ENCODE peak calls at places on chromosomes 3 and 15, in nine cellular contexts. G is fibroblast of pulmonary artery, I is OCI-LY7, B is heart right ventricle, X is body of pancreas, Q is GM23338, V is AG09319, P is neural crest cell, E is WTC11. R is an unnamed sample.

GRCh38 chr3:146209371-146209770 is 41.5 kb downstream of the PLSCR4 start:
- DNase-seq in G (no peak), I (no peak), B (no peak), X (no peak), Q (no peak), V (no peak), P (no peak), E (no peak), R (no peak)

GRCh38 chr3:178588593-178588992 is 52.4 kb downstream of the KCNMB2 start:
- DNase-seq in G (no peak), I (no peak), B (no peak), X (no peak), Q (no peak), V (no peak), P (no peak), E (no peak), R (no peak)

GRCh38 chr15:72117448-72117697 is 577 bp downstream of the MYO9A start:
- DNase-seq in G (peak), I (peak), B (peak), X (peak), Q (peak), V (peak), P (no peak), E (peak), R (peak)

GRCh38 chr15:77019476-77020331 is 24.8 kb downstream of the PSTPIP1 start:
- DNase-seq in G (peak), I (no peak), B (no peak), X (no peak), Q (no peak), V (no peak), P (no peak), E (no peak), R (no peak)

GRCh38 chr3:184884359-184885017 is 72.5 kb downstream of the VPS8 start:
- DNase-seq in G (no peak), I (peak), B (no peak), X (no peak), Q (no peak), V (no peak), P (no peak), E (no peak), R (no peak)

GRCh38 chr15:61237400-61237799 is 8.3 kb upstream of the RORA start:
- DNase-seq in G (no peak), I (no peak), B (no peak), X (no peak), Q (no peak), V (no peak), P (no peak), E (no peak), R (no peak)

GRCh38 chr15:82393671-82394070 is 35.9 kb upstream of the GOLGA6L9 start:
- DNase-seq in G (no peak), I (no peak), B (no peak), X (no peak), Q (no peak), V (no peak), P (no peak), E (no peak), R (no peak)

GRCh38 chr3:107271787-107272387 is 105.4 kb upstream of the CCDC54 start:
- DNase-seq in G (peak), I (peak), B (no peak), X (no peak), Q (peak), V (peak), P (no peak), E (no peak), R (no peak)

GRCh38 chr15:45314960-45315359 is 62.9 kb downstream of the SLC28A2 start:
- DNase-seq in G (peak), I (no peak), B (no peak), X (peak), Q (peak), V (no peak), P (peak), E (peak), R (no peak)

GRCh38 chr15:73296621-73297353 is 72.0 kb downstream of the HCN4 start:
- DNase-seq in G (no peak), I (no peak), B (no peak), X (no peak), Q (peak), V (no peak), P (no peak), E (no peak), R (no peak)

GRCh38 chr15:50416920-50417319 is 7.3 kb upstream of the USP8 start:
- DNase-seq in G (no peak), I (no peak), B (no peak), X (no peak), Q (no peak), V (no peak), P (no peak), E (no peak), R (no peak)

GRCh38 chr3:98553751-98554150 is 22.0 kb downstream of the GPR15 start:
- DNase-seq in G (no peak), I (peak), B (no peak), X (no peak), Q (no peak), V (no peak), P (no peak), E (no peak), R (no peak)

GRCh38 chr15:66939016-66939415 is 126.4 kb upstream of the SMAD3 start:
- DNase-seq in G (no peak), I (no peak), B (no peak), X (no peak), Q (no peak), V (no peak), P (no peak), E (no peak), R (no peak)

GRCh38 chr3:39982665-39983357 is 173.4 kb downstream of the MYRIP start:
- DNase-seq in G (no peak), I (no peak), B (no peak), X (peak), Q (no peak), V (no peak), P (no peak), E (no peak), R (no peak)

GRCh38 chr15:75171408-75171807 is 30.3 kb upstream of the C15orf39 start:
- DNase-seq in G (peak), I (no peak), B (no peak), X (no peak), Q (no peak), V (no peak), P (no peak), E (no peak), R (no peak)

GRCh38 chr15:83914906-83915305 is 261.0 kb downstream of the ADAMTSL3 start:
- DNase-seq in G (no peak), I (no peak), B (no peak), X (no peak), Q (no peak), V (no peak), P (no peak), E (no peak), R (no peak)

GRCh38 chr3:55807210-55807609 is 320.1 kb upstream of the WNT5A start:
- DNase-seq in G (no peak), I (no peak), B (no peak), X (no peak), Q (no peak), V (no peak), P (no peak), E (no peak), R (no peak)

GRCh38 chr15:71591057-71591456 is 219.3 kb upstream of the NR2E3 start:
- DNase-seq in G (no peak), I (no peak), B (no peak), X (no peak), Q (peak), V (no peak), P (no peak), E (no peak), R (no peak)

DNA sequence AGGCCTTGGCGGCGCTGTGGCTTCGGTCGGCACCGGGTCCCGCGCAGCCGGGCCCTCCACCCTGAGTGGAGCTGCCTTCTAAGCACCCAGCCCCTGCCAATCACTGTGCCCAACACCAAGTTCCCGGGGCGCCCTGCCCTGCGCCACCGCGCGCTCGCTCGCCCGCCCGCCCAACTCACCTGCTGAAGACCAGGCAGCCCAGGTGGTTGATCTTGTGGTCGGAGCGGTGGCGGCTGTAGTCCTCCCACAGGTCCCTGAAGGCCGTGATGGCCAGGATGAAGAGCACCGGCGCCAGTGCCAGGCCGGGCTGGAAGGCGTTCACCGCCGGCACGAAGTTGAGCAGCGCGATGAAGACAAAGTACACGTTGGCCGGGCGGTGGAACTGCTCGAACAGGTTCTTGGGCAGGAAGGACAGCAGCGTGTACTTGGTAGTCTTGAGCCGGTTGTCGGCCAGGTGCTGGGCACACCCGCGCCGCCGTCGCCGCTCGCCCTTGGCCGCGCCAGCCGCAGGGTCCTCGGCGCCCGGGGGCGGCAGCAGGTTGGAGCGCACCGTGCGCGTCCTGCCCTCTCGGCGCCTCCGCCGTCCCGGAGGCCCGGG is 559 bp downstream of the ATP10A start:
- DNase-seq in G (peak), I (no peak), B (no peak), X (no peak), Q (peak), V (no peak), P (no peak), E (peak), R (no peak)
- TF ChIP-seq CTCF in G (no peak), I (no peak), B (no peak), X (no peak), Q (no peak), V (no peak), P (no peak), E (no peak), R (peak)

DNA sequence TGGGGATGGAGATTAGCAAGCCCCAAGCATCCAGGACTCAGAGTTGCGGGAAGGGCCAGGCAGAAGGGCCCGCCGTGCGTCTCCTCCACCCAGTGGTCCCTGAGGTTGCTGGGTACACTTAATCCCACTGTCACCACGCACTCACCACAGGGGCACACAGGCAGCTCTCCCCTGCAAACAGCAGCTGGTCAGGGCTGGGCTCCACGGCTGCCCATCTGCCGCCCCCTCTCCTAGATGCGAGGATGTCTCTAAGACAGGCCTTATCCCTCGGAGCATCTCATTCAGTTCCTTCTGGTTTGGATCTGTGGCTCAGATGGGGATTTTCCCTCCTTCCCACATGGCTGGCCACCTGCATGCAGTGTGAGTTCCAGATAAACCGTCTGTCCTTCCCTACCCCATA is 26.3 kb downstream of the MRPS11 start:
- DNase-seq in G (no peak), I (no peak), B (no peak), X (no peak), Q (no peak), V (no peak), P (no peak), E (no peak), R (no peak)
- TF ChIP-seq CTCF in G (no peak), I (no peak), B (no peak), X (no peak), Q (no peak), V (no peak), P (no peak), E (no peak), R (no peak)

DNA sequence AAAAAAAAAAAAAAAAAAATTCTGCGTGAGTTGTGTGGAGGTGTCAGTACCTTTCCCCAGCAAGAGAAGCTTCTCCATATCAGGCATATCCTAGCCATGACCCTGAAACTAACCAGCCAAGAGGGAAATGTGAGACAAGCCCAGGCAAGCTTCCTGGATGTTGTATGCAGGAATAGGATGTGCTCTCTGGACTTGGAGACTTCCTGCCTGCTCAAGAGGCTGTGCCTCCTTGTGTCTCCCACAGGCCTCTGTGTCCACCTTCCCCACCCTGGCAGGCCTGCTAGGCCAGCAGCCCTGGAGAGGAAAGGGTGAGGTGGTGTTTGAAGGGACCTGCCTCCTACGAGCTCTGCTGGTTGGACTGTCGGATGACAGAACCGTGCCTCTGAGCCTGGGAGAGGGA is 2.1 kb upstream of the DYNLT2B start:
- DNase-seq in G (no peak), I (no peak), B (no peak), X (no peak), Q (no peak), V (no peak), P (no peak), E (no peak), R (no peak)
- TF ChIP-seq CTCF in G (no peak), I (no peak), B (no peak), X (no peak), Q (no peak), V (no peak), P (no peak), E (no peak), R (no peak)

DNA sequence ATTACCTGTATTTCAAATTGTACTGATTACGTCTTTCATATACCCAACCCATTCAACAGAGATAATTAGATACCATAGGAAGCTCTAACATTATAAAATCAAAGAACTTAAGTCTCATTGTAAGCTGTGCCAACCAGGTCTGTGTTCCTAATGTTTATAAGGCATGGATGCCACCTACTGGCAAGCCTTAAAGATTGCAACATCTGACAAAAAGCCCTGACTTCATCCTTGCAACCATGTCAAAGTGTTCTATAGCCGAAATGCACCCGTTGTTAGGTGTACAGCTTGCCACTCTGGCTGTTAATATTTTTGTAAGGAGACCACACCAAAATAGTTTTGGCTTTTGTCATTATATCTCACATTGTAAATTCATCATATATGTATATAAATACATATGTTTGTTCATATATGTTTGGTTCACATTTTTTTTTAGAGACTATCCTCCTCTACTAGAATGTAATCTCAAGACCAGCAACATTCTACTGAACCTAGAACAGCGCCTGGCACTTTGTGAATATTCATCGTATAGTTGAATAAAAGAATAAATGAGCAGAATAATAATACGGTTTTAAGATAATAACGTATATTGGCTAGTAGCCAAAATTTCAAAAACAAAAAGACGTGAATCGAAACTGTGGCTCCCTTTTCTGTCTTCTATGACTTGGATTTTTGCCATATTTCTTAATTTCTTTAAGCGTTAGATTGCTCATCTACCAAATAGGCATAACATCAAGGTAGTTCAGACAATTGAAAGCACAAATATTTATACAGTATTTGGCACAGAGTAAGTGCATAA is 258.1 kb downstream of the TBL1XR1 start:
- DNase-seq in G (peak), I (peak), B (no peak), X (peak), Q (peak), V (peak), P (peak), E (peak), R (no peak)
- TF ChIP-seq CTCF in G (peak), I (peak), B (peak), X (peak), Q (peak), V (peak), P (peak), E (peak), R (peak)

GRCh38 chr3:126557415-126557745 is 1.4 kb downstream of the C3orf22 start:
- DNase-seq in G (no peak), I (no peak), B (no peak), X (no peak), Q (no peak), V (no peak), P (no peak), E (no peak), R (peak)
- TF ChIP-seq CTCF in G (no peak), I (no peak), B (no peak), X (no peak), Q (no peak), V (no peak), P (no peak), E (no peak), R (no peak)

GRCh38 chr15:68370768-68371151 is 61.2 kb downstream of the ITGA11 start:
- DNase-seq in G (no peak), I (no peak), B (no peak), X (no peak), Q (no peak), V (no peak), P (no peak), E (no peak), R (no peak)

GRCh38 chr15:68371160-68371559 is 60.8 kb downstream of the ITGA11 start:
- DNase-seq in G (no peak), I (no peak), B (no peak), X (no peak), Q (no peak), V (no peak), P (no peak), E (no peak), R (no peak)

GRCh38 chr15:68371851-68372250 is 60.1 kb downstream of the ITGA11 start:
- DNase-seq in G (no peak), I (no peak), B (no peak), X (no peak), Q (no peak), V (no peak), P (no peak), E (no peak), R (no peak)

GRCh38 chr15:68373028-68373427 is 58.9 kb downstream of the ITGA11 start:
- DNase-seq in G (no peak), I (no peak), B (no peak), X (no peak), Q (no peak), V (no peak), P (no peak), E (no peak), R (peak)

DNA sequence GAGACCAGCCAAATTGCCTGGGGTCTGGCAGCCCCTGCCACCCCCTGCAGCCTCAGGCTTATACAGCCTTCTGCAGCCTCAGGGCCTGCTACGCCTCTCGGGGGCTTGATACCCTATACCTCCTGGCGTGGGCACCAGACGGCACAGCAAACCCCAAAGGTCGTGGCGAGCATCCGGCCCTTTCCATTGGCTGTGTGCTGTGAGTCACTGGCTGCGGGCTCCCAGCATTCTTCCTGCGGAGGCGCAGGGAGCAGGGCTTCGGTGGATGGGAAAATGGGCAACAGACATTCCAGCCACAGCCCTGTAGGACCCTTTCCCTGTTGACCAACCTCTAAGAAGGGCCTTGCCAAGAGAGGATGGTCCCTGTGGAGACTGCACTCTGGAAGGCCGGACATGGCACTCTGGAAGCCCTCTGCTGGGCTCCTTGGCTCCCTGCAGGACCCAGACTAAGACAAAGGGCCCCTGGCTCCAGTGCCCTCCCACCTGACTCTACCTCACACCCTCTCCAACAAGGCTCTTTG is 59.6 kb downstream of the ITGA11 start:
- DNase-seq in G (peak), I (no peak), B (no peak), X (no peak), Q (peak), V (no peak), P (peak), E (peak), R (peak)
- TF ChIP-seq CTCF in G (peak), I (peak), B (peak), X (no peak), Q (peak), V (peak), P (peak), E (peak), R (peak)

GRCh38 chr15:22873204-22873701 is 34.8 kb downstream of the NIPA2 start:
- DNase-seq in G (peak), I (no peak), B (no peak), X (no peak), Q (peak), V (no peak), P (no peak), E (peak), R (no peak)
- TF ChIP-seq CTCF in G (no peak), I (no peak), B (no peak), X (no peak), Q (no peak), V (no peak), P (no peak), E (no peak), R (no peak)

GRCh38 chr3:72187131-72187530 is 402.2 kb upstream of the PROK2 start:
- DNase-seq in G (no peak), I (peak), B (no peak), X (no peak), Q (peak), V (no peak), P (no peak), E (no peak), R (no peak)
- TF ChIP-seq CTCF in G (peak), I (peak), B (no peak), X (no peak), Q (peak), V (no peak), P (no peak), E (no peak), R (no peak)

GRCh38 chr15:96462768-96463167 is 132.3 kb downstream of the NR2F2 start:
- DNase-seq in G (peak), I (no peak), B (no peak), X (no peak), Q (no peak), V (no peak), P (no peak), E (no peak), R (no peak)
- TF ChIP-seq CTCF in G (peak), I (no peak), B (peak), X (no peak), Q (peak), V (peak), P (peak), E (no peak), R (peak)

DNA sequence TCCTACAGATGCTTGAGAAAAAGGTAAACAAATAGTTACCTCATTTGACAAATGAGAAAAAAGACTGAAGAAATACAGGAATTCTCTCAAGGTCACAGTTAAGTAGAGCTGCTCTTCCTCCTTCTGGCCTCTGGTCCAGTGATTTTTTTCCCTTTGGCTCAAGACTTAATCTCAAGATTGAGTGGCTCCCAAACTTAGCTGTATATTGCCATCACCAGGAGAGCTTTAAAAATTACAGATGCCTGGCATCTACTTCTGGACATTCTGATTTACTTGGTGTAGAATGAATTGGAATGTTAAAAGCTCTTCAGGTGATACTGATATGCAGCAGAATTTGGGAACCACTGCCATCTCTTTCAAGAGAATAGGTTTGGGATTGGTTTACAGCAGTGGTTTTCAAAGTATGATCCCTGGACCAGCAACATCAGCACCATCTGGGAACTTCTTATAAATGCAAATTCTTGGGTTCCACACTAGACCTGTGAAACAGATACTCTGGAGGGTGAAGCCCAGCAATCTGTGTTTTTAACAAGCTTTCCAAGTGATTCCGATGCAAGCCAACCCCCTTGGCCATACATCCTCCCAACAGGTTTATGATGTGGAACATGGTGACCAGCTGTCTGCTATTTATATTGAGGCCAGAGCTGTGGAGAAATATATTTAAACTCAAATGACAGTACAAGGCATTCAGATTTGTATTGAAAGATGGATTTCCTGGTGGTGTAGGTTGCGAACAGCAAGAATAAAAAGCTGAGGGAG is 333.0 kb upstream of the RARB start:
- DNase-seq in G (no peak), I (no peak), B (no peak), X (no peak), Q (no peak), V (peak), P (no peak), E (no peak), R (no peak)
- TF ChIP-seq CTCF in G (no peak), I (no peak), B (peak), X (no peak), Q (no peak), V (peak), P (no peak), E (no peak), R (peak)

R was measured in osteocyte.